ENCODE peak calls at places on chromosomes 11 and 22, in six cellular contexts. D is glutamatergic neuron, B is dorsolateral prefrontal cortex, P is fibroblast of lung, T is cardiac muscle cell, A is mesothelial cell of epicardium. U is an unnamed sample.

GRCh38 chr11:124920870-124921609 is 2.0 kb downstream of the HEPN1 start:
- DNase-seq in A (peak; percentile 81), B (peak; percentile 28), D (peak; percentile 87), T (peak; percentile 86), P (peak; percentile 55), U (peak; percentile 82)

GRCh38 chr11:107549253-107549953 is 16.1 kb downstream of the ALKBH8 start:
- DNase-seq in P (no peak), B (no peak), T (peak; percentile 65), A (no peak), D (no peak), U (peak; percentile 29)

GRCh38 chr11:119338318-119338890 is 2.3 kb downstream of the C1QTNF5 start:
- DNase-seq in B (peak; percentile 64), D (peak; percentile 83), T (peak; percentile 85), A (peak; percentile 88), P (peak; percentile 72), U (peak; percentile 89)

GRCh38 chr22:39558254-39558727 is 12.3 kb upstream of the CACNA1I start:
- DNase-seq in D (no peak), P (no peak), T (no peak), A (no peak), B (no peak), U (no peak)

GRCh38 chr11:10026514-10026913 is 267.5 kb downstream of the SBF2 start:
- DNase-seq in B (no peak), D (no peak), A (no peak), P (peak; percentile 54), T (peak; percentile 81), U (no peak)

GRCh38 chr11:128624269-128625170 is 37.2 kb upstream of the ETS1 start:
- DNase-seq in T (no peak), B (no peak), P (no peak), A (no peak), D (no peak), U (peak; percentile 67)

GRCh38 chr11:59776210-59777066 is 21.3 kb downstream of the STX3 start:
- DNase-seq in A (no peak), T (peak; percentile 38), B (no peak), P (peak; percentile 84), D (no peak), U (no peak)

GRCh38 chr11:16945671-16946469 is 68.3 kb downstream of the PLEKHA7 start:
- DNase-seq in P (peak; percentile 46), T (peak; percentile 76), A (peak; percentile 73), D (peak; percentile 62), B (peak; percentile 52), U (peak; percentile 80)

GRCh38 chr22:39318507-39319283 is 728 bp downstream of the RPL3 start:
- DNase-seq in D (no peak), P (no peak), B (no peak), T (peak; percentile 58), A (no peak), U (no peak)

GRCh38 chr11:94831529-94831928 is 63.4 kb downstream of the AMOTL1 start:
- DNase-seq in B (no peak), P (no peak), D (no peak), T (no peak), A (no peak), U (no peak)

GRCh38 chr11:129402196-129402595 is 26.5 kb downstream of the BARX2 start:
- DNase-seq in A (no peak), D (no peak), P (no peak), B (no peak), T (no peak), U (no peak)

GRCh38 chr11:61539009-61539408 is 30.5 kb downstream of the LRRC10B start:
- DNase-seq in T (no peak), A (no peak), D (no peak), B (no peak), P (no peak), U (no peak)

GRCh38 chr11:942853-943252 is 17.2 kb downstream of the AP2A2 start:
- DNase-seq in A (no peak), B (no peak), P (peak; percentile 84), D (no peak), T (peak; percentile 88), U (no peak)

GRCh38 chr11:833849-834311 is 1.1 kb downstream of the CD151 start:
- DNase-seq in B (no peak), A (no peak), T (no peak), D (no peak), P (no peak), U (no peak)

GRCh38 chr11:91396243-91397133 is 828.1 kb upstream of the FAT3 start:
- DNase-seq in B (no peak), A (no peak), D (no peak), T (no peak), P (peak; percentile 51), U (no peak)

GRCh38 chr22:41782751-41783150 is 17.7 kb upstream of the CCDC134 start:
- DNase-seq in P (no peak), A (no peak), T (no peak), B (no peak), D (no peak), U (no peak)

GRCh38 chr22:46010951-46011626 is 34.1 kb upstream of the WNT7B start:
- DNase-seq in P (no peak), A (no peak), D (no peak), T (no peak), B (peak; percentile 50), U (no peak)

GRCh38 chr22:20979243-20979809 is 2.8 kb upstream of the LZTR1 start:
- DNase-seq in D (peak; percentile 60), B (no peak), P (peak; percentile 84), T (peak; percentile 93), A (peak; percentile 70), U (peak; percentile 91)

GRCh38 chr11:131767421-131767820 is 397.0 kb downstream of the NTM start:
- DNase-seq in A (no peak), P (peak; percentile 65), B (no peak), T (peak; percentile 47), D (no peak), U (no peak)

GRCh38 chr22:39171623-39172264 is 19.3 kb upstream of the CBX7 start:
- DNase-seq in T (no peak), A (no peak), D (no peak), P (no peak), B (no peak), U (no peak)

GRCh38 chr11:122843281-122844150 is 5.2 kb downstream of the CRTAM start:
- DNase-seq in B (no peak), T (no peak), P (no peak), D (no peak), A (no peak), U (peak; percentile 36)

GRCh38 chr11:11636671-11637070 is 14.9 kb upstream of the GALNT18 start:
- DNase-seq in D (no peak), P (no peak), B (no peak), T (no peak), A (no peak), U (no peak)

GRCh38 chr11:11640996-11641395 is 19.2 kb upstream of the GALNT18 start:
- DNase-seq in B (no peak), T (no peak), P (no peak), D (no peak), A (no peak), U (no peak)

GRCh38 chr11:11640152-11640551 is 18.3 kb upstream of the GALNT18 start:
- DNase-seq in T (no peak), D (no peak), P (peak; percentile 23), A (no peak), B (no peak), U (no peak)

GRCh38 chr11:11635456-11635855 is 13.7 kb upstream of the GALNT18 start:
- DNase-seq in B (no peak), D (no peak), T (no peak), P (no peak), A (no peak), U (no peak)
- TF ChIP-seq CTCF in B (no peak), D (no peak), T (peak; percentile 5), P (no peak), A (no peak), U (no peak)

GRCh38 chr22:23313791-23314567 is 133.7 kb downstream of the BCR start:
- DNase-seq in A (no peak), D (no peak), T (no peak), B (no peak), P (no peak), U (no peak)

DNA sequence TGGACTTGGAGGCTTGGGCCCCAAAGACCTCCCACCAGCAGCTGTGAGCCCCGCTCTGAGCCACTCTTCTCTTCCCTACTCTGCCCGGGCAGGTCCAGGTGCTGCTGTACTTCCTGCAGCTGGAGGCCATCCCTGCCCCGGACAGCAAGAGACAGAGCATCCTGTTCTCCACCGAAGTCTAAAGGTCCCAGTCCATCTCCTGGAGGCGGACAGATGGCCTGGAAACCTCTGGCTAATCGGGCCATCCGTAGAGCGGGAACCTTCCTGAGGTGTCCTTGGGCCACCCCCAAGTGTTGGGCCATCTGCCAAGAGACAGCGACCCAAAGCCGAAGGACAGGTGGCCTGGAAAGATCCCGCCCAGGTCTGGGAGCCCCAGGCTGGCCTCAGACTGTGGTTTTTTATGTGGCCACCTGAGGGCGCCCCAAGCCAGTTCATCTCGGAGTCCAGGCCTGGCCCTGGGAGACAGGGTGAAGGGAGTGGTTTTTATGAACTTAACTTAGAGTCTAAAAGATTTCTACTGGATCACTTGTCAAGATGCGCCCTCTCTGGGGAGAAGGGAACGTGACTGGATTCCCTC is 135.1 kb downstream of the BCR start:
- DNase-seq in B (peak; percentile 57), A (peak; percentile 87), P (peak; percentile 71), D (peak; percentile 73), T (peak; percentile 76), U (peak; percentile 65)
- TF ChIP-seq CTCF in B (peak; percentile 59), A (peak; percentile 82), P (peak; percentile 62), D (peak; percentile 28), T (peak; percentile 63), U (peak; percentile 44)

DNA sequence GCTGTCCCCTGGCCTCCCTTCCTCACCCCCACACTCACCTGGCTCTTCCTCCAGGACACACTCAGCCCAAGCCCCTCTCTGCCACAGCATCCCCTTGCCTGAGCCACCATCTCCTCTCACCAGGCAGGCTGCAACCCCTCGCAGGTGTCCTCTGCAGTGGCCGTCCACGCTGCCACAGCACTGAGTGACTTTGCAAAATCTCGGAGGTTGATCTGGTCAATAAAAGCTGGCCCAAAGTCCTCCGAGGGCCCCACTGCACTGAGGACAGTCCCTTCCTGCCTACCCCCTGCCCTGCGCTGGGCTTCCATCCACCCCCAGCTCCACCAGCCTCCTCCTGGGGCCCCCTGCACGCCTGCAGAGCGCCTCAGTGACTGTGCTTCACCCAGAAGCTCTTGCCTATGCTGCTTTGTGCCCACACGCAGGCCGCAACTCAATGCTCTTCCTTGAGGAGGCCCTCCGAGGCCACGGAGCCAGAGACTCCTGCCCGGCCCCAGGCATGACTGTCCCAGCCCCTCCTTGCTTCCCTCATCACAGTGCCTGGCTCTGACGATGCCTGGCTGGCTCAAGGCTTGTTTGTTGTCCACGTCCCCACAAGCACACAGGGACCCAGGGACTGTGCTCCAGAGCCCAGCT is 30.8 kb upstream of the SLC22A12 start:
- DNase-seq in A (no peak), P (no peak), D (no peak), B (no peak), T (no peak), U (no peak)
- TF ChIP-seq CTCF in A (no peak), P (no peak), D (no peak), B (no peak), T (no peak), U (no peak)

GRCh38 chr11:25734592-25735211 is 597.2 kb upstream of the ANO3 start:
- DNase-seq in A (no peak), B (no peak), P (peak; percentile 22), T (peak; percentile 42), D (no peak), U (no peak)

GRCh38 chr11:25737071-25737675 is 594.8 kb upstream of the ANO3 start:
- DNase-seq in P (no peak), D (no peak), T (no peak), A (no peak), B (no peak), U (no peak)

DNA sequence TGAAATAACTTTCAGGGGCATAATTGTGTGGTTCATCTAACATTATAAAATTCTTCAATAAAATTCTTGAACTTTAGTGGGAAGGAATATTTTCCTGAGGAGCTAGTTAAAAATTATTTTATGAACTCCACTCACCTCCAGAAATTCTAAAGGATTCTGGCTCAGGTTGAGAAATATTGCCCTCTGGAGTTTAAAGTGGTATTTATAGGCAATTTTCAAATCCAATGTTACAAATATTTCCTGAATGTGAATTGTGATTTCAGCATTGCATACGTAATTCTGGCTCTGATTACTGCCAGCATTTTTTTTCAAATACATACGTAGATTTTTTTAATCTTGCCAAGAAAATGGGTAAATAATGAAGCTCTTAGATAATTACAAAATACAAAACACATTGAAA is 598.2 kb upstream of the ANO3 start:
- DNase-seq in T (peak; percentile 24), A (no peak), D (no peak), P (no peak), B (no peak), U (no peak)
- TF ChIP-seq CTCF in T (peak; percentile 13), A (peak; percentile 19), D (no peak), P (no peak), B (no peak), U (no peak)

U was measured in GM20000.